ENCODE peak calls at places on chromosomes 5 and 9, in four cellular contexts. M is EH; Z is activated CD8-positive, alpha-beta memory T cell treated with anti-CD3 and anti-CD28 coated beads for 48 hours; U is amniotic stem cell. H is an unnamed sample.

GRCh38 chr5:102889033-102889432 is 133.9 kb downstream of the PAM start:
- DNase-seq in M (no peak), Z (no peak), U (no peak), H (no peak)

GRCh38 chr9:135865531-135865930 is 41.8 kb downstream of the CAMSAP1 start:
- DNase-seq in M (peak), Z (no peak), U (no peak), H (no peak)

GRCh38 chr5:82019342-82020138 is 47.7 kb downstream of the ATG10 start:
- DNase-seq in M (no peak), Z (no peak), U (no peak), H (no peak)

GRCh38 chr9:3478549-3478953 is 47.2 kb downstream of the RFX3 start:
- DNase-seq in M (peak), Z (no peak), U (no peak), H (no peak)

GRCh38 chr5:129063483-129064136 is 30.9 kb upstream of the ISOC1 start:
- DNase-seq in M (no peak), Z (no peak), U (no peak), H (no peak)

GRCh38 chr9:36436909-36437308 is 36.8 kb upstream of the RNF38 start:
- DNase-seq in M (peak), Z (no peak), U (no peak), H (no peak)

GRCh38 chr5:95884021-95884333 is 61.5 kb upstream of the GLRX start:
- DNase-seq in M (peak), Z (no peak), U (no peak), H (no peak)

GRCh38 chr5:159010611-159011497 is 88.9 kb downstream of the EBF1 start:
- DNase-seq in M (no peak), Z (no peak), U (no peak), H (no peak)

GRCh38 chr9:37903581-37903830 is 421 bp downstream of the SLC25A51 start:
- DNase-seq in M (no peak), Z (no peak), U (peak), H (no peak)

GRCh38 chr9:116154334-116154975 is 864 bp downstream of the PAPPA start:
- DNase-seq in M (peak), Z (no peak), U (no peak), H (peak)

GRCh38 chr9:112072721-112073553 is 102.2 kb downstream of the SUSD1 start:
- DNase-seq in M (peak), Z (no peak), U (no peak), H (no peak)

GRCh38 chr5:32193591-32193990 is 19.5 kb upstream of the GOLPH3 start:
- DNase-seq in M (peak), Z (no peak), U (no peak), H (peak)

GRCh38 chr5:166713281-166713680 is 1578.2 kb upstream of the WWC1 start:
- DNase-seq in M (no peak), Z (no peak), U (no peak), H (no peak)

GRCh38 chr9:131423171-131423581 is 29.3 kb downstream of the PRRC2B start:
- DNase-seq in M (peak), Z (no peak), U (peak), H (peak)

GRCh38 chr5:106397700-106398099 is 1273.0 kb downstream of the EFNA5 start:
- DNase-seq in M (peak), Z (no peak), U (peak), H (no peak)

GRCh38 chr5:126234563-126235195 is 188.5 kb upstream of the GRAMD2B start:
- DNase-seq in M (peak), Z (no peak), U (no peak), H (no peak)

GRCh38 chr5:56039985-56040384 is 45.2 kb upstream of the IL6ST start:
- DNase-seq in M (peak), Z (no peak), U (no peak), H (no peak)

GRCh38 chr5:84603557-84604185 is 219.0 kb upstream of the EDIL3 start:
- DNase-seq in M (no peak), Z (no peak), U (peak), H (no peak)

GRCh38 chr5:126138475-126139005 is 284.7 kb upstream of the GRAMD2B start:
- DNase-seq in M (peak), Z (no peak), U (peak), H (no peak)

GRCh38 chr9:131318211-131318610 is 28.7 kb downstream of the PLPP7 start:
- DNase-seq in M (peak), Z (no peak), U (no peak), H (no peak)

GRCh38 chr5:54387659-54388232 is 67.8 kb upstream of the HSPB3 start:
- DNase-seq in M (peak), Z (no peak), U (no peak), H (no peak)

GRCh38 chr9:133641861-133642595 is 5.9 kb downstream of the DBH start:
- DNase-seq in M (no peak), Z (no peak), U (no peak), H (no peak)

GRCh38 chr5:130333089-130333488 is 428.8 kb downstream of the CHSY3 start:
- DNase-seq in M (peak), Z (no peak), U (peak), H (no peak)

GRCh38 chr9:129674229-129674628 is 8.8 kb downstream of the PRRX2 start:
- DNase-seq in M (no peak), Z (no peak), U (no peak), H (no peak)

GRCh38 chr9:128215491-128216404 is 12.6 kb downstream of the DNM1 start:
- DNase-seq in M (peak), Z (no peak), U (no peak), H (peak)

GRCh38 chr5:178334856-178335255 is 102.3 kb upstream of the PHYKPL start:
- DNase-seq in M (no peak), Z (no peak), U (no peak), H (no peak)

GRCh38 chr5:152124413-152125082 is 199.9 kb upstream of the GLRA1 start:
- DNase-seq in M (no peak), Z (no peak), U (no peak), H (no peak)

GRCh38 chr5:178074266-178074952 is 38.9 kb upstream of the N4BP3 start:
- DNase-seq in M (no peak), Z (no peak), U (no peak), H (no peak)

GRCh38 chr9:77885104-77885672 is 146.4 kb downstream of the GNAQ start:
- DNase-seq in M (no peak), Z (no peak), U (no peak), H (no peak)

GRCh38 chr5:10563940-10564837 is at the start of gene ANKRD33B:
- DNase-seq in M (peak), Z (peak), U (no peak), H (peak)

GRCh38 chr5:66232701-66233100 is 88.6 kb downstream of the SREK1 start:
- DNase-seq in M (peak), Z (no peak), U (no peak), H (no peak)

GRCh38 chr5:143922718-143923117 is 110.8 kb downstream of the HMHB1 start:
- DNase-seq in M (peak), Z (no peak), U (no peak), H (no peak)

H was measured in uterus.